ENCODE peak calls at places on chromosomes 13 and 19, in four cellular contexts. U is MM.1S, D is GM23338, J is PC-3. N is an unnamed sample.

GRCh38 chr19:39251081-39251480 is 2.4 kb upstream of the IFNL4 start:
- DNase-seq in U (no peak), D (no peak), J (no peak), N (no peak)

GRCh38 chr19:13839938-13840750 is 36.8 kb upstream of the NANOS3 start:
- DNase-seq in U (no peak), D (no peak), J (peak; percentile 95), N (no peak)

GRCh38 chr19:46618670-46619231 is 6.1 kb downstream of the PTGIR start:
- DNase-seq in U (no peak), D (no peak), J (no peak), N (no peak)

GRCh38 chr13:89214115-89214514 is 1542.9 kb downstream of the SLITRK5 start:
- DNase-seq in U (no peak), D (no peak), J (no peak), N (no peak)

GRCh38 chr19:43664008-43664407 is 6.0 kb downstream of the PLAUR start:
- DNase-seq in U (peak; percentile 34), D (no peak), J (no peak), N (no peak)

GRCh38 chr13:24141333-24141910 is 19.1 kb upstream of the SPATA13 start:
- DNase-seq in U (no peak), D (no peak), J (no peak), N (no peak)

GRCh38 chr13:80524447-80525215 is 183.7 kb upstream of the SPRY2 start:
- DNase-seq in U (no peak), D (no peak), J (no peak), N (no peak)

GRCh38 chr13:96834626-96835025 is 159.7 kb downstream of the OXGR1 start:
- DNase-seq in U (no peak), D (no peak), J (no peak), N (no peak)

GRCh38 chr13:73715910-73716257 is 418.3 kb downstream of the KLF12 start:
- DNase-seq in U (peak; percentile 51), D (no peak), J (peak; percentile 14), N (no peak)

GRCh38 chr19:51703655-51704515 is 10.8 kb downstream of the SPACA6 start:
- DNase-seq in U (no peak), D (peak; percentile 98), J (peak; percentile 94), N (peak; percentile 97)

GRCh38 chr19:35790981-35791813 is 15.8 kb downstream of the ARHGAP33 start:
- DNase-seq in U (no peak), D (peak; percentile 41), J (no peak), N (no peak)

GRCh38 chr13:77836423-77836822 is 82.2 kb downstream of the EDNRB start:
- DNase-seq in U (no peak), D (no peak), J (no peak), N (no peak)

GRCh38 chr13:110942248-110942981 is 27.5 kb upstream of the ANKRD10 start:
- DNase-seq in U (no peak), D (no peak), J (no peak), N (no peak)

GRCh38 chr19:33301011-33301899 is 1.1 kb downstream of the CEBPA start:
- DNase-seq in U (no peak), D (peak; percentile 63), J (no peak), N (peak; percentile 59)

GRCh38 chr13:46617885-46618284 is 64.9 kb downstream of the LRCH1 start:
- DNase-seq in U (no peak), D (no peak), J (no peak), N (no peak)

GRCh38 chr13:97809576-97809975 is 143.9 kb upstream of the IPO5 start:
- DNase-seq in U (no peak), D (no peak), J (peak; percentile 38), N (no peak)

GRCh38 chr19:44623626-44624025 is 10.3 kb downstream of the IGSF23 start:
- DNase-seq in U (no peak), D (no peak), J (no peak), N (no peak)

GRCh38 chr19:6527893-6528543 is 2.8 kb upstream of the TNFSF9 start:
- DNase-seq in U (no peak), D (no peak), J (no peak), N (no peak)

GRCh38 chr19:12792048-12792852 is 964 bp downstream of the JUNB start:
- DNase-seq in U (peak; percentile 86), D (peak; percentile 94), J (peak; percentile 79), N (peak; percentile 76)

GRCh38 chr19:54532528-54532927 is 29.9 kb downstream of the LAIR2 start:
- DNase-seq in U (peak; percentile 40), D (no peak), J (no peak), N (no peak)

GRCh38 chr13:101917833-101918755 is 465.6 kb downstream of the ITGBL1 start:
- DNase-seq in U (no peak), D (peak; percentile 67), J (no peak), N (peak; percentile 40)

GRCh38 chr13:91078093-91078679 is 269.3 kb upstream of the MIR17HG start:
- DNase-seq in U (peak; percentile 25), D (peak; percentile 45), J (peak; percentile 21), N (peak; percentile 16)

GRCh38 chr13:104326523-104326922 is 1260.3 kb upstream of the SLC10A2 start:
- DNase-seq in U (no peak), D (no peak), J (no peak), N (no peak)

GRCh38 chr13:104321756-104322155 is 1255.5 kb upstream of the SLC10A2 start:
- DNase-seq in U (no peak), D (no peak), J (no peak), N (no peak)

GRCh38 chr13:104327217-104327616 is 1261.0 kb upstream of the SLC10A2 start:
- DNase-seq in U (no peak), D (no peak), J (no peak), N (no peak)
- H3K4me2 ChIP-seq in U (no peak overlapping the region), D (no peak overlapping the region), J (no peak overlapping the region), N (no peak overlapping the region)

DNA sequence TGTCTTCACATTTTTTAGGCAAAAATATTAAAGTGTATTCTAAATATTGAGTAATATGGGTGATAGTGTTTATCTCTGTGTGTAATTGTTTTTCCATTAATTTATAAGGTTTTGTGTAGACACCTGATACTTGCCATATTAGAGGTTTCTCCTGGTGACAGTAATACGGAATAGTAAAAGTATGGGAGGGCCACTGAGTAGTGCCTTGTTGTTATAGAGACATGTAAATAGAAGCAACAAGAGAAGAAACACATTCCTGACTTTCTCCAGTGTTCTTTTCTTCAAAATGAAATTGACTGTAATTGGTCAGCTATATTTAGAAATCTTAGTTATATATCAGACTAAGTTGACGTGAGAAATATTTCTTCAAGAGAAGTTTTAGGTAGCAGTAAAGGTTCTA is 18.5 kb downstream of the RNASEH2B start:
- DNase-seq in U (no peak), D (peak; percentile 36), J (no peak), N (no peak)
- H3K36me3 ChIP-seq in U (no peaks in the 10 kb centered on the region), D (no peaks in the 10 kb centered on the region), J (peaks cover 5% of the 10 kb centered on the region), N (no peaks in the 10 kb centered on the region)

GRCh38 chr13:99064624-99065249 is 86.9 kb upstream of the DOCK9 start:
- DNase-seq in U (no peak), D (no peak), J (no peak), N (no peak)

GRCh38 chr13:99063952-99064351 is 86.1 kb upstream of the DOCK9 start:
- DNase-seq in U (peak; percentile 0), D (no peak), J (no peak), N (no peak)

GRCh38 chr13:99061411-99061810 is 83.5 kb upstream of the DOCK9 start:
- DNase-seq in U (peak; percentile 1), D (no peak), J (no peak), N (no peak)

GRCh38 chr13:99062593-99062992 is 84.7 kb upstream of the DOCK9 start:
- DNase-seq in U (no peak), D (no peak), J (peak; percentile 62), N (no peak)

GRCh38 chr13:99063178-99063577 is 85.3 kb upstream of the DOCK9 start:
- DNase-seq in U (no peak), D (no peak), J (no peak), N (no peak)
- H3K4me2 ChIP-seq in U (no peak overlapping the region), D (no peak overlapping the region), J (no peak overlapping the region), N (no peak overlapping the region)

GRCh38 chr19:18388328-18389094 is 2.6 kb downstream of the GDF15 start:
- DNase-seq in U (peak; percentile 76), D (peak; percentile 85), J (peak; percentile 83), N (peak; percentile 84)

GRCh38 chr19:18387395-18387794 is 1.4 kb downstream of the GDF15 start:
- DNase-seq in U (no peak), D (no peak), J (no peak), N (no peak)

GRCh38 chr19:18389736-18390074 is 3.7 kb downstream of the GDF15 start:
- DNase-seq in U (no peak), D (no peak), J (no peak), N (no peak)

GRCh38 chr19:18390075-18390909 is 4.3 kb downstream of the GDF15 start:
- DNase-seq in U (no peak), D (no peak), J (no peak), N (no peak)

DNA sequence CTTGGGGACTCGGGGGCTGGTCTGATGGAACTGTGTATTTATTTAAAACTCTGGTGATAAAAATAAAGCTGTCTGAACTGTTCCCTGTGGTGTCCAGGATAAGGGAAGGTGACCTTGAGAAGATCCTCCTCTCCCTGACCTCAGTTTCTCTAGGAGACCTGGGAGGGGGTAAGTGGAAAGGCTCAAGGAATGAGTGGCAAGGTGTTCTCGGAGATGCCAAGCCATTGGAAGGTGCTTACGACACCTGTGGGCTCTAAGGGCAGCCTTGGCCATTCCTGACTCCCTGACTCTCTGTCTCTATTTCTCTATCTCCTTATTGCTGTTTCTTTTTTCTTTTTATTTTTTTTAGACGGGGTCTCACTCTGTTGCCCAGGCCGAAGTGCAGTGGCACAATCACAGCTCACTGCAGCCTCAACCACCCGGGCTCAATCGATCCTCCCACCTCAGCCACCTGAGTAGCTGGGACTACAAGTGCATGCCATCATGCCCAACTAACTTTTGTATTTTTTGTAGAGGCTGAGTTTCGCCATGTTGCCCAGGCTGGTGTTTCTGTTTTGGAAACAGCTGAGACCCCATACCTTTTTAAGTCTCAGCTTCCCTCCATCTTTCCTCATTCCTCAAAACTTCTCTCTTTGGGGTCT is 3.3 kb downstream of the GDF15 start:
- DNase-seq in U (no peak), D (no peak), J (no peak), N (no peak)
- H3K36me3 ChIP-seq in U (no peaks in the 10 kb centered on the region), D (no peaks in the 10 kb centered on the region), J (no peaks in the 10 kb centered on the region), N (no peaks in the 10 kb centered on the region)

GRCh38 chr19:17553256-17553655 is 2.2 kb upstream of the COLGALT1 start:
- DNase-seq in U (no peak), D (peak; percentile 45), J (peak; percentile 80), N (peak; percentile 15)
- H3K4me2 ChIP-seq in U (no peak overlapping the region), D (no peak overlapping the region), J (peak overlapping the region; percentile 58), N (peak overlapping the region; percentile 18)

N was measured in neural progenitor cell.